ENCODE peak calls at places on chromosome X, in ten cellular contexts. I is body of pancreas; Z is A549; A is aorta; D is lower lobe of right lung; T is left ventricle myocardium inferior; N is CD8-positive, alpha-beta T cell; C is endodermal cell; E is upper lobe of left lung; F is suprapubic skin. Q is an unnamed sample.

GRCh38 chrX:70444326-70445196 is at the start of gene DLG3:
- DNase-seq in I (peak), Z (peak), A (no peak), D (no peak), T (no peak), N (no peak), C (peak), E (no peak), F (no peak), Q (peak)

GRCh38 chrX:46573896-46574336 is 351 bp downstream of the CHST7 start:
- DNase-seq in I (peak), Z (peak), A (peak), D (peak), T (peak), N (peak), C (peak), E (peak), F (peak), Q (peak)

GRCh38 chrX:7131621-7132020 is 15.9 kb upstream of the STS start:
- DNase-seq in I (peak), Z (no peak), A (no peak), D (no peak), T (no peak), N (no peak), C (no peak), E (no peak), F (no peak), Q (no peak)

GRCh38 chrX:40299028-40299479 is 201.3 kb upstream of the BCOR start:
- DNase-seq in I (no peak), Z (no peak), A (no peak), D (no peak), T (no peak), N (no peak), C (peak), E (no peak), F (no peak), Q (peak)

GRCh38 chrX:123464709-123465108 is 268.1 kb downstream of the THOC2 start:
- DNase-seq in I (no peak), Z (no peak), A (no peak), D (no peak), T (no peak), N (no peak), C (no peak), E (no peak), F (no peak), Q (no peak)

GRCh38 chrX:36908801-36909403 is 99.3 kb upstream of the FAM47C start:
- DNase-seq in I (no peak), Z (peak), A (no peak), D (no peak), T (no peak), N (no peak), C (no peak), E (no peak), F (no peak), Q (peak)

GRCh38 chrX:69125094-69125493 is 40.2 kb downstream of the PJA1 start:
- DNase-seq in I (peak), Z (no peak), A (no peak), D (no peak), T (no peak), N (no peak), C (no peak), E (no peak), F (no peak), Q (no peak)

GRCh38 chrX:49276671-49277519 is 7.3 kb downstream of the PPP1R3F start:
- DNase-seq in I (peak), Z (no peak), A (no peak), D (no peak), T (no peak), N (no peak), C (no peak), E (peak), F (no peak), Q (no peak)

GRCh38 chrX:124736553-124737240 is 390.3 kb downstream of the SH2D1A start:
- DNase-seq in I (no peak), Z (no peak), A (no peak), D (no peak), T (no peak), N (peak), C (peak), E (no peak), F (no peak), Q (no peak)

GRCh38 chrX:107603433-107604159 is 24.7 kb upstream of the PRPS1 start:
- DNase-seq in I (no peak), Z (no peak), A (no peak), D (no peak), T (no peak), N (no peak), C (no peak), E (no peak), F (no peak), Q (peak)

GRCh38 chrX:68944211-68944610 is 115.4 kb downstream of the EFNB1 start:
- DNase-seq in I (no peak), Z (no peak), A (no peak), D (no peak), T (no peak), N (no peak), C (peak), E (no peak), F (no peak), Q (no peak)

DNA sequence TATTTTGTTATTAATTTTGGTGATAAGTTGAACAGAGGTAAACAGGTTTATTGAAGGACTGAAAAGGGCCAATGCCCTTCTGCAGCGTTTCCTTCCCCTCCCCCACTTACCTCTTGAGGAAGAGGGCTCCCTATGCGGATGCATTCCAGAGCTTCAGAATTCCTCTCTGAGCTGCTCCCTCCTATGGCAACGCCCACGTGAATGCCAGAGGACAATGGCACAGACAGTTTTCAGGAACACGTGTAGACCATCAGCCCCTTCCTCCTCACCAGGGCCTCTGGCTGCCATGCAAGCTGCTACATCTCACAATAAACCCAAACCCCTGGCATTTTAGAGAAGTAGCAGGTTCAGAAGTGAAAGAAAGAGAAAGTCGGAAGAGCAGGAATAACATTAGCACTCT is 127.9 kb downstream of the CHRDL1 start:
- DNase-seq in I (no peak), Z (no peak), A (no peak), D (no peak), T (no peak), N (no peak), C (peak), E (no peak), F (no peak), Q (peak)
- H3K27ac ChIP-seq in I (no peak), Z (no peak), A (no peak), D (no peak), T (no peak), N (no peak), C (peak), E (no peak), F (no peak), Q (no peak)

DNA sequence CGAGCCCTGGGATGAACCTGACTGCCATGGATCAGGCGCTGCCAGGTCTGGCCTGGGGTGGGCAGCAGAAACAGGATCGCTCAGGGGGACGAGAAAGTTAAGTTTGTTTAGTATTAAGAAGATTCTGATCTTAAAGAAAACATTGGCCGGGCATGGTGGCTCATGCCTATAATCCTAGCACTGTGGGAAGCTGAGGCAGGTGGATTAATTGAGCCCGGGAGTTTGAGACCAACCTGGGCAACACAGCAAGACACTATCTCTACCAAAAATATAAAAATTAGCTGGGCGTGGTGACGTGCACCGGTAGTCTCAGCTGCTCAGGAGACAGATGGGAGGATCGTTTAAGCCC is 696 bp upstream of the FLNA start:
- DNase-seq in I (no peak), Z (no peak), A (no peak), D (no peak), T (no peak), N (no peak), C (no peak), E (no peak), F (no peak), Q (no peak)
- H3K27ac ChIP-seq in I (peak), Z (peak), A (peak), D (no peak), T (peak), N (no peak), C (no peak), E (no peak), F (peak), Q (peak)

DNA sequence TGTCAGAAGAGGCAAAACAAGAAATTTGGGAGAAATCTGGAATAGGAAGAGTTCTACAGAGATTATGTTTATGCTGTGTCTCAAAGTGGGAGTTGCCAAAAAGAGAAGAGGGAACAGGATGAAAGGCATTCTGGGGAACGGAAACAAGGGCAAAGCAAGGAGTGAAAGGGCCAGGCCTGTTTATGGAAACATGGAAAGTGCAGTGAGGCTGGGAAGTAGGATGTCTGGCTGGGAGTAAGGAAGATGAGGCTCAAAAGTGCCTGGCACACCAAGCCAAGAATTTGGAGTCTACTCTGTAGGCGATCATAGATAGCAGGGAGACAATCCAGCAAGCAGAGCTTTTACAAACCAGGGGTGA is 1.8 kb upstream of the CUL4B start:
- DNase-seq in I (no peak), Z (no peak), A (no peak), D (no peak), T (no peak), N (no peak), C (no peak), E (no peak), F (no peak), Q (no peak)
- H3K27ac ChIP-seq in I (peak), Z (peak), A (no peak), D (peak), T (peak), N (no peak), C (no peak), E (peak), F (peak), Q (peak)

GRCh38 chrX:13386636-13387035 is 66.8 kb upstream of the ATXN3L start:
- DNase-seq in I (no peak), Z (no peak), A (no peak), D (no peak), T (no peak), N (no peak), C (no peak), E (no peak), F (no peak), Q (no peak)

GRCh38 chrX:13389501-13389900 is 69.6 kb upstream of the ATXN3L start:
- DNase-seq in I (no peak), Z (no peak), A (no peak), D (no peak), T (no peak), N (no peak), C (peak), E (no peak), F (no peak), Q (no peak)

GRCh38 chrX:13386092-13386491 is 66.2 kb upstream of the ATXN3L start:
- DNase-seq in I (no peak), Z (no peak), A (no peak), D (no peak), T (no peak), N (no peak), C (no peak), E (no peak), F (no peak), Q (no peak)

GRCh38 chrX:13383907-13384306 is 64.1 kb upstream of the ATXN3L start:
- DNase-seq in I (no peak), Z (no peak), A (no peak), D (no peak), T (no peak), N (no peak), C (no peak), E (no peak), F (no peak), Q (no peak)

GRCh38 chrX:13387656-13388421 is 68.0 kb upstream of the ATXN3L start:
- DNase-seq in I (no peak), Z (no peak), A (no peak), D (no peak), T (no peak), N (no peak), C (no peak), E (no peak), F (no peak), Q (no peak)
- H3K27ac ChIP-seq in I (no peak), Z (peak), A (no peak), D (no peak), T (no peak), N (no peak), C (no peak), E (no peak), F (peak), Q (no peak)

GRCh38 chrX:20418809-20419208 is 152.1 kb upstream of the RPS6KA3 start:
- DNase-seq in I (peak), Z (no peak), A (no peak), D (no peak), T (no peak), N (no peak), C (no peak), E (no peak), F (no peak), Q (no peak)
- H3K27ac ChIP-seq in I (no peak), Z (no peak), A (no peak), D (no peak), T (no peak), N (peak), C (no peak), E (no peak), F (no peak), Q (no peak)

GRCh38 chrX:115957862-115958490 is 212.6 kb upstream of the AGTR2 start:
- DNase-seq in I (peak), Z (peak), A (no peak), D (no peak), T (no peak), N (no peak), C (peak), E (no peak), F (no peak), Q (no peak)

GRCh38 chrX:115958687-115959359 is 211.7 kb upstream of the AGTR2 start:
- DNase-seq in I (no peak), Z (no peak), A (no peak), D (no peak), T (no peak), N (no peak), C (no peak), E (no peak), F (no peak), Q (no peak)

GRCh38 chrX:115960440-115961084 is 210.0 kb upstream of the AGTR2 start:
- DNase-seq in I (no peak), Z (peak), A (no peak), D (no peak), T (no peak), N (no peak), C (peak), E (no peak), F (no peak), Q (peak)
- H3K27ac ChIP-seq in I (no peak), Z (peak), A (no peak), D (no peak), T (no peak), N (no peak), C (no peak), E (no peak), F (no peak), Q (peak)

GRCh38 chrX:13747836-13748235 is 13.3 kb downstream of the OFD1 start:
- DNase-seq in I (peak), Z (peak), A (no peak), D (no peak), T (peak), N (peak), C (peak), E (no peak), F (no peak), Q (peak)

GRCh38 chrX:13752141-13752540 is 17.6 kb downstream of the OFD1 start:
- DNase-seq in I (no peak), Z (no peak), A (no peak), D (no peak), T (no peak), N (no peak), C (no peak), E (no peak), F (no peak), Q (no peak)

GRCh38 chrX:13748486-13748885 is 13.9 kb downstream of the OFD1 start:
- DNase-seq in I (no peak), Z (no peak), A (no peak), D (no peak), T (no peak), N (no peak), C (no peak), E (no peak), F (no peak), Q (no peak)

GRCh38 chrX:13750812-13751211 is 16.3 kb downstream of the OFD1 start:
- DNase-seq in I (no peak), Z (no peak), A (no peak), D (no peak), T (no peak), N (no peak), C (no peak), E (no peak), F (no peak), Q (no peak)

GRCh38 chrX:13750204-13750603 is 15.7 kb downstream of the OFD1 start:
- DNase-seq in I (no peak), Z (peak), A (no peak), D (no peak), T (no peak), N (no peak), C (no peak), E (no peak), F (no peak), Q (peak)
- H3K27ac ChIP-seq in I (no peak), Z (no peak), A (no peak), D (no peak), T (no peak), N (no peak), C (no peak), E (no peak), F (no peak), Q (no peak)

DNA sequence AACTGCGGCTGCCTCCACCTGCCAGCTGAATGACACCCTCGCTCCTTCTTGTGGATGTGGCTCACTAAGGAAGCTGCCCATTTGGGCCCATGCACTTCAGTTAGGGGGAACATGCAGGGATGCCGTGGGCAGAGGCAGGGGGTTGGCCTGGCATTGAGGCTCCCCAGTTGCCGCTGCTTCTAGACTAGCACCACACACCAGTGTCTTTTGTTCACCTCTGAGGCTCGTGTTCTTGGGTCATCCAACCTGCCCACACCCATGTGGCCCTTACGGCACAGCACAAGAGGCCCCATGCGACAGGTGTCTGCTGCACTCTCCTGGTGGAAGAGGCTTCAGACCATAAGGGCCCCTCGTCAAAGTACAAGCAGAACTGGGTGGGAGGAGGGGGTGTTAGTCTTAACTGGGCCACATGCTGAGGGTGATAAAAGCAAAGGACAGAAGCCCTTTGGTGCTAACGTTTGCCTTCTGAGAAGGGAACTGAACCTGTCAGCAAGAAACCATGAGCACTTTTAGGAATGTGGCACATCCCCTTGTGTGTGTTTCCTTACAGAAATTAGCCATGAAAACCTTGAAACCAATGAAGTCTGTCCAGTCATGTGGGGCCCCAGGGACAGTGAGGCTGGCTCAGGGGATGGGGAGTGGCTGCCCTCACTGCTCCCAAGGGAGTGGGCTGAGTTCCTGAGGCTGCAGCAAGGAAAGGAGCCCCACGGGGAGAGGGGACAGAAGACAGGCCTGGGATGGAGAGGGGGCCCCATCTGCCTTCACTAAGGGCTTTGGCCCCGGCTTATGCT is 39.2 kb downstream of the MAP7D3 start:
- DNase-seq in I (no peak), Z (no peak), A (no peak), D (no peak), T (no peak), N (no peak), C (peak), E (no peak), F (no peak), Q (no peak)
- H3K27ac ChIP-seq in I (no peak), Z (no peak), A (no peak), D (no peak), T (peak), N (no peak), C (no peak), E (no peak), F (no peak), Q (no peak)